ENCODE peak calls at places on chromosomes 1 and 21, in ten cellular contexts. V is AG04449; A is ovary; S is CD8-positive, alpha-beta T cell; T is fibroblast of lung; R is tibial artery; X is heart left ventricle; N is tibial nerve; G is lower leg skin; M is Calu3. K is an unnamed sample.

GRCh38 chr1:205447457-205448415 is 8.1 kb downstream of the BLACAT1 start:
- DNase-seq in V (no peak), A (peak), S (no peak), T (no peak), R (peak), X (no peak), N (no peak), G (no peak), M (peak), K (no peak)

GRCh38 chr21:15379776-15380175 is 315.0 kb upstream of the NRIP1 start:
- DNase-seq in V (no peak), A (no peak), S (no peak), T (no peak), R (no peak), X (no peak), N (no peak), G (no peak), M (no peak), K (no peak)

GRCh38 chr1:6820899-6821298 is 35.6 kb downstream of the CAMTA1 start:
- DNase-seq in V (no peak), A (no peak), S (no peak), T (no peak), R (no peak), X (no peak), N (no peak), G (no peak), M (no peak), K (no peak)

GRCh38 chr1:11839727-11840705 is 7.6 kb downstream of the NPPA start:
- DNase-seq in V (no peak), A (no peak), S (no peak), T (no peak), R (peak), X (no peak), N (no peak), G (no peak), M (no peak), K (no peak)

GRCh38 chr1:32250893-32251716 is at the start of gene LCK:
- DNase-seq in V (no peak), A (no peak), S (peak), T (no peak), R (no peak), X (no peak), N (no peak), G (no peak), M (no peak), K (peak)

GRCh38 chr1:226624526-226624925 is 76.0 kb downstream of the STUM start:
- DNase-seq in V (no peak), A (peak), S (no peak), T (peak), R (peak), X (no peak), N (no peak), G (peak), M (no peak), K (no peak)

GRCh38 chr1:9169601-9170137 is 40.8 kb upstream of the GPR157 start:
- DNase-seq in V (no peak), A (no peak), S (no peak), T (no peak), R (no peak), X (no peak), N (no peak), G (no peak), M (no peak), K (no peak)

GRCh38 chr1:81802601-81803422 is 2.1 kb downstream of the ADGRL2 start:
- DNase-seq in V (no peak), A (peak), S (no peak), T (peak), R (peak), X (peak), N (peak), G (peak), M (peak), K (peak)

GRCh38 chr1:58784758-58785423 is 1.0 kb upstream of the JUN start:
- DNase-seq in V (peak), A (peak), S (peak), T (peak), R (peak), X (peak), N (peak), G (peak), M (peak), K (peak)

GRCh38 chr1:93585059-93585966 is 96.3 kb downstream of the BCAR3 start:
- DNase-seq in V (no peak), A (peak), S (no peak), T (no peak), R (peak), X (peak), N (no peak), G (peak), M (peak), K (peak)

GRCh38 chr1:163069142-163069541 is at the start of gene RGS4:
- DNase-seq in V (peak), A (peak), S (no peak), T (peak), R (peak), X (peak), N (no peak), G (no peak), M (peak), K (peak)

GRCh38 chr1:18555036-18555435 is 74.3 kb downstream of the KLHDC7A start:
- DNase-seq in V (no peak), A (no peak), S (no peak), T (no peak), R (no peak), X (no peak), N (no peak), G (no peak), M (no peak), K (no peak)

GRCh38 chr1:204180133-204180532 is 14.0 kb upstream of the REN start:
- DNase-seq in V (no peak), A (peak), S (no peak), T (no peak), R (no peak), X (no peak), N (no peak), G (no peak), M (no peak), K (no peak)

GRCh38 chr1:34872133-34872503 is 12.6 kb upstream of the SMIM12 start:
- DNase-seq in V (no peak), A (no peak), S (no peak), T (no peak), R (no peak), X (no peak), N (no peak), G (no peak), M (no peak), K (no peak)

GRCh38 chr1:203625623-203626189 is 926 bp upstream of the ATP2B4 start:
- DNase-seq in V (no peak), A (no peak), S (peak), T (peak), R (no peak), X (peak), N (no peak), G (no peak), M (no peak), K (peak)

GRCh38 chr21:45541221-45542039 is 810 bp downstream of the SLC19A1 start:
- DNase-seq in V (no peak), A (peak), S (peak), T (peak), R (peak), X (peak), N (peak), G (peak), M (peak), K (peak)

GRCh38 chr1:77768006-77768405 is 8.4 kb upstream of the USP33 start:
- DNase-seq in V (no peak), A (no peak), S (no peak), T (no peak), R (no peak), X (no peak), N (no peak), G (no peak), M (no peak), K (no peak)

GRCh38 chr1:110773813-110774212 is 99.1 kb upstream of the KCNA3 start:
- DNase-seq in V (no peak), A (no peak), S (no peak), T (no peak), R (no peak), X (no peak), N (no peak), G (no peak), M (no peak), K (no peak)

GRCh38 chr1:52632732-52633290 is at the start of gene SHISAL2A:
- DNase-seq in V (no peak), A (peak), S (peak), T (peak), R (no peak), X (peak), N (no peak), G (no peak), M (peak), K (peak)

GRCh38 chr1:23809751-23810171 is 9.2 kb upstream of the GALE start:
- DNase-seq in V (no peak), A (no peak), S (peak), T (peak), R (peak), X (peak), N (no peak), G (no peak), M (peak), K (peak)

GRCh38 chr1:114154146-114154962 is 685 bp upstream of the SYT6 start:
- DNase-seq in V (no peak), A (peak), S (no peak), T (peak), R (no peak), X (no peak), N (no peak), G (peak), M (no peak), K (no peak)

GRCh38 chr1:211378844-211379243 is 52.2 kb downstream of the TRAF5 start:
- DNase-seq in V (peak), A (no peak), S (no peak), T (peak), R (no peak), X (no peak), N (no peak), G (no peak), M (no peak), K (no peak)

GRCh38 chr21:37642493-37642892 is 273.8 kb downstream of the KCNJ6 start:
- DNase-seq in V (no peak), A (no peak), S (no peak), T (no peak), R (no peak), X (no peak), N (no peak), G (no peak), M (peak), K (no peak)

GRCh38 chr1:117657031-117657430 is 51.2 kb downstream of the TENT5C start:
- DNase-seq in V (peak), A (no peak), S (no peak), T (peak), R (no peak), X (peak), N (no peak), G (peak), M (peak), K (no peak)

GRCh38 chr1:37471345-37472231 is 2.8 kb upstream of the ZC3H12A start:
- DNase-seq in V (peak), A (peak), S (no peak), T (peak), R (peak), X (peak), N (peak), G (peak), M (peak), K (peak)

GRCh38 chr1:18943914-18944572 is 12.4 kb downstream of the IFFO2 start:
- DNase-seq in V (no peak), A (no peak), S (no peak), T (no peak), R (no peak), X (no peak), N (no peak), G (no peak), M (no peak), K (no peak)

GRCh38 chr1:42998381-42998780 is 39.7 kb upstream of the SLC2A1 start:
- DNase-seq in V (peak), A (no peak), S (no peak), T (no peak), R (no peak), X (no peak), N (no peak), G (no peak), M (no peak), K (no peak)

GRCh38 chr21:36960676-36961284 is 5.7 kb downstream of the HLCS start:
- DNase-seq in V (no peak), A (no peak), S (no peak), T (no peak), R (no peak), X (no peak), N (no peak), G (no peak), M (no peak), K (no peak)

GRCh38 chr1:169484107-169484506 is 1.6 kb downstream of the SLC19A2 start:
- DNase-seq in V (no peak), A (no peak), S (no peak), T (no peak), R (no peak), X (no peak), N (no peak), G (no peak), M (no peak), K (no peak)

GRCh38 chr1:156740307-156740678 is 595 bp downstream of the MRPL24 start:
- DNase-seq in V (no peak), A (no peak), S (no peak), T (no peak), R (no peak), X (no peak), N (no peak), G (no peak), M (no peak), K (no peak)

GRCh38 chr21:44259082-44259705 is 2.5 kb downstream of the DNMT3L start:
- DNase-seq in V (no peak), A (no peak), S (no peak), T (peak), R (no peak), X (no peak), N (no peak), G (no peak), M (no peak), K (no peak)

GRCh38 chr21:42745511-42746239 is 92.3 kb downstream of the PDE9A start:
- DNase-seq in V (no peak), A (no peak), S (no peak), T (no peak), R (peak), X (no peak), N (no peak), G (no peak), M (no peak), K (no peak)

GRCh38 chr1:109113787-109114568 is at the start of gene ELAPOR1:
- DNase-seq in V (no peak), A (peak), S (peak), T (no peak), R (no peak), X (peak), N (no peak), G (peak), M (peak), K (no peak)

GRCh38 chr1:212512731-212513559 is 80.2 kb downstream of the NENF start:
- DNase-seq in V (no peak), A (no peak), S (no peak), T (no peak), R (no peak), X (no peak), N (no peak), G (no peak), M (no peak), K (no peak)

GRCh38 chr1:215104283-215104682 is 21.7 kb downstream of the KCNK2 start:
- DNase-seq in V (no peak), A (no peak), S (no peak), T (no peak), R (no peak), X (no peak), N (no peak), G (no peak), M (no peak), K (no peak)

GRCh38 chr1:15141933-15142647 is 11.5 kb upstream of the TMEM51 start:
- DNase-seq in V (no peak), A (no peak), S (no peak), T (peak), R (no peak), X (peak), N (no peak), G (no peak), M (no peak), K (peak)

GRCh38 chr21:39313457-39314154 is at the start of gene BRWD1:
- DNase-seq in V (peak), A (peak), S (peak), T (peak), R (peak), X (peak), N (peak), G (peak), M (peak), K (peak)
- TF ChIP-seq CTCF in V (no peak), A (peak), S (no peak), T (no peak), R (peak), X (peak), N (peak), G (no peak), M (no peak), K (peak)

GRCh38 chr1:154856049-154856448 is 14.0 kb downstream of the KCNN3 start:
- DNase-seq in V (no peak), A (no peak), S (no peak), T (no peak), R (no peak), X (no peak), N (no peak), G (no peak), M (no peak), K (no peak)
- TF ChIP-seq CTCF in V (no peak), A (no peak), S (no peak), T (no peak), R (no peak), X (no peak), N (no peak), G (no peak), M (no peak), K (no peak)

DNA sequence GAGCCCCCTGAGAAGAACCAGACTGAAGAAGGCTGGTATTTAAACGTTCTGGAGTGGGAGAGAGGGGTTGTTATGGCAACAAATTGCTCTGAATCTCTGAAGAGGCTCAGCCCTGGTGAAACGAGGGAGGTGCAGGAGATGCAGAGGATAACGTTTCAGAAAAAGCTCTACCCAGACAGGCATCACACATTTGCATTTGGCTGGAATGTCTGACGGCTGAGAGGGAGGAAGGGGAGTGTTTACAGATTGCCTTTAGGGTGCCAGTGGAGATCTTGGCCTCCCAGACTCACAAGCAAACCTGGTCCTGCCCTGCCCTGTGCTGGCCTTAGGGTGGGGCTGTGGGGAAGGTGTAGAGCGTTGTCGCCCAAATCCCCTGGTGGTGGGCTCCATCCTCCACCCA is 169.0 kb upstream of the AJAP1 start:
- DNase-seq in V (no peak), A (no peak), S (no peak), T (no peak), R (no peak), X (no peak), N (no peak), G (no peak), M (no peak), K (no peak)
- TF ChIP-seq CTCF in V (no peak), A (no peak), S (no peak), T (no peak), R (no peak), X (no peak), N (no peak), G (no peak), M (no peak), K (no peak)

GRCh38 chr21:24759348-24760118 is 847.7 kb downstream of the MRPL39 start:
- DNase-seq in V (no peak), A (no peak), S (no peak), T (peak), R (no peak), X (no peak), N (no peak), G (no peak), M (no peak), K (no peak)
- TF ChIP-seq CTCF in V (no peak), A (no peak), S (no peak), T (no peak), R (no peak), X (no peak), N (no peak), G (no peak), M (no peak), K (no peak)

DNA sequence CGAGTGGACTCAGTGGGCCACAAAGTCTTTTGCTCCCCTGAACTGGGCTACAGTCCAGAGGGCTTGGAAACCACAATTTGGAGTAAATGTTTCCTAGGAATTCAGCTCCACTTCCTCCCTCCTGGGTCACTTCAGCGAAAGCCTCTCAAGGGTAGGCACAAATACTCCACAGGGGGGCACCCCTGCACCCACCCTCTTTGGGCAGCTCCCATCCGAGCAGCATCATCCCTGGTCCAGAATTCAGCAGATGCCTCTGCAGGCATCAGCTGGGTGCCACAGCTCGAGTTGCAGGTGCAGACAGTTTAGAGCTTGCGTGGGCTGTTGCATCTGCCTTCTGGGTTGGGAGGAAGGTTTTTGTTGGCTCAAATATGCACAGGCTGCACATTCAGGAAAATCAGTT is 25.0 kb downstream of the KANK4 start:
- DNase-seq in V (no peak), A (no peak), S (no peak), T (peak), R (no peak), X (no peak), N (no peak), G (no peak), M (peak), K (no peak)
- TF ChIP-seq CTCF in V (no peak), A (no peak), S (no peak), T (peak), R (no peak), X (no peak), N (no peak), G (no peak), M (no peak), K (peak)

GRCh38 chr1:150272379-150272840 is at the start of gene C1orf54:
- DNase-seq in V (no peak), A (no peak), S (no peak), T (peak), R (peak), X (peak), N (peak), G (no peak), M (no peak), K (peak)
- TF ChIP-seq CTCF in V (peak), A (no peak), S (no peak), T (peak), R (peak), X (no peak), N (no peak), G (no peak), M (no peak), K (peak)

GRCh38 chr1:244780311-244780710 is 55.1 kb upstream of the COX20 start:
- DNase-seq in V (no peak), A (no peak), S (no peak), T (no peak), R (no peak), X (no peak), N (no peak), G (no peak), M (no peak), K (no peak)
- TF ChIP-seq CTCF in V (no peak), A (no peak), S (no peak), T (no peak), R (no peak), X (no peak), N (no peak), G (no peak), M (no peak), K (no peak)